ENCODE peak calls at places on chromosomes 4 and X, in five cellular contexts. U is activated B cell treated with CpG ODN at 0.5 μM for 24 hours; W is T-cell; L is activated CD4-positive, alpha-beta T cell treated with anti-CD3 and anti-CD28 coated beads, Interleukin-2, amount 50 U/mL, for 1 hour; J is mucosa of gallbladder. X is an unnamed sample.

GRCh38 chr4:10334506-10335028 is 122.7 kb downstream of the ZNF518B start:
- DNase-seq in W (no peak), U (no peak), J (no peak), L (no peak), X (no peak)

GRCh38 chr4:36038521-36038920 is 205.8 kb downstream of the ARAP2 start:
- DNase-seq in W (no peak), J (no peak), L (no peak), U (no peak), X (no peak)

GRCh38 chr4:107760281-107760947 is 40.4 kb upstream of the PAPSS1 start:
- DNase-seq in U (no peak), J (peak; percentile 33), L (no peak), W (no peak), X (no peak)

GRCh38 chr4:163665521-163666334 is 171.2 kb downstream of the TMA16 start:
- DNase-seq in U (no peak), J (no peak), W (no peak), L (no peak), X (no peak)

GRCh38 chrX:47796433-47796906 is 40.2 kb upstream of the ZNF81 start:
- DNase-seq in W (no peak), L (no peak), U (no peak), J (no peak), X (no peak)

GRCh38 chrX:101619336-101619735 is 1.5 kb upstream of the ARMCX6 start:
- DNase-seq in U (no peak), W (no peak), J (no peak), L (no peak), X (no peak)

GRCh38 chr4:144300616-144301015 is 160.1 kb upstream of the GYPA start:
- DNase-seq in L (no peak), J (no peak), U (no peak), W (no peak), X (no peak)

GRCh38 chrX:78540171-78540570 is 119.0 kb downstream of the RTL3 start:
- DNase-seq in J (no peak), L (no peak), U (no peak), W (no peak), X (no peak)

GRCh38 chr4:23728393-23728792 is 161.5 kb downstream of the PPARGC1A start:
- DNase-seq in J (no peak), L (no peak), U (no peak), W (no peak), X (no peak)

GRCh38 chrX:155009994-155010472 is 12.5 kb downstream of the F8 start:
- DNase-seq in U (no peak), W (no peak), L (no peak), J (no peak), X (no peak)

GRCh38 chr4:38422850-38423249 is 241.1 kb upstream of the KLF3 start:
- DNase-seq in U (no peak), W (no peak), L (no peak), J (no peak), X (no peak)

GRCh38 chr4:173380987-173381386 is 10.2 kb downstream of the SAP30 start:
- DNase-seq in U (no peak), W (no peak), J (no peak), L (no peak), X (no peak)

GRCh38 chr4:140877781-140878180 is 121.6 kb upstream of the TBC1D9 start:
- DNase-seq in U (no peak), L (no peak), J (no peak), W (no peak), X (no peak)

GRCh38 chr4:108170729-108171540 is 2.2 kb upstream of the LEF1 start:
- DNase-seq in L (no peak), W (no peak), J (no peak), U (no peak), X (no peak)

GRCh38 chr4:5932021-5932553 is 39.2 kb upstream of the CRMP1 start:
- DNase-seq in U (no peak), W (no peak), L (no peak), J (no peak), X (no peak)

GRCh38 chrX:139332441-139332840 is 198.1 kb upstream of the F9 start:
- DNase-seq in L (no peak), J (no peak), W (no peak), U (no peak), X (no peak)

GRCh38 chr4:40842725-40843401 is 93.1 kb downstream of the NSUN7 start:
- DNase-seq in U (no peak), J (no peak), W (no peak), L (no peak), X (no peak)

GRCh38 chrX:72712094-72712755 is 1.9 kb downstream of the PHKA1 start:
- DNase-seq in W (no peak), L (no peak), J (no peak), U (no peak), X (peak; percentile 53)

GRCh38 chr4:5409980-5410618 is 298.3 kb downstream of the EVC2 start:
- DNase-seq in W (no peak), U (no peak), J (no peak), L (no peak), X (no peak)

GRCh38 chr4:2792711-2793577 is at the start of gene SH3BP2:
- DNase-seq in J (peak; percentile 68), W (no peak), L (peak; percentile 51), U (peak; percentile 69), X (peak; percentile 85)

GRCh38 chrX:20067709-20068315 is 48.9 kb downstream of the MAP7D2 start:
- DNase-seq in U (no peak), L (no peak), J (peak; percentile 73), W (no peak), X (peak; percentile 85)

GRCh38 chrX:118208476-118208875 is 91.9 kb upstream of the KLHL13 start:
- DNase-seq in L (no peak), J (peak; percentile 19), W (no peak), U (no peak), X (no peak)

GRCh38 chr4:5809216-5809776 is 83.6 kb downstream of the CRMP1 start:
- DNase-seq in L (no peak), U (no peak), W (no peak), J (no peak), X (no peak)

GRCh38 chrX:120365320-120365719 is 3.4 kb downstream of the ATP1B4 start:
- DNase-seq in U (peak; percentile 16), L (peak; percentile 42), W (no peak), J (peak; percentile 14), X (peak; percentile 70)

GRCh38 chrX:147803948-147804347 is 107.8 kb upstream of the FMR1 start:
- DNase-seq in W (no peak), L (no peak), U (no peak), J (no peak), X (no peak)

GRCh38 chr4:34010703-34011102 is 2233.6 kb downstream of the ARAP2 start:
- DNase-seq in J (no peak), W (no peak), L (no peak), U (no peak), X (no peak)

GRCh38 chr4:4735870-4736269 is 123.6 kb upstream of the MSX1 start:
- DNase-seq in W (no peak), J (peak; percentile 16), L (no peak), U (no peak), X (no peak)

X was measured in adrenal gland.